ENCODE peak calls at places on chromosome 4, in seven cellular contexts. A is epithelial cell of esophagus, U is testis, G is mesendoderm, X is K562, J is GM12878, K is adipocyte. D is an unnamed sample.

GRCh38 chr4:85744950-85745349 is 270.0 kb downstream of the ARHGAP24 start:
- DNase-seq in A (peak; percentile 76), U (no peak), G (no peak), X (no peak), J (no peak), K (peak; percentile 54), D (no peak)

GRCh38 chr4:176883681-176884418 is 91.1 kb upstream of the VEGFC start:
- DNase-seq in A (peak; percentile 39), U (no peak), G (no peak), X (no peak), J (no peak), K (peak; percentile 44), D (no peak)

GRCh38 chr4:47065099-47065498 is 33.7 kb downstream of the GABRB1 start:
- DNase-seq in A (no peak), U (no peak), G (no peak), X (no peak), J (no peak), K (no peak), D (no peak)

GRCh38 chr4:173909294-173909693 is 374.2 kb downstream of the FBXO8 start:
- DNase-seq in A (no peak), U (no peak), G (no peak), X (no peak), J (no peak), K (no peak), D (no peak)

GRCh38 chr4:147103403-147103946 is 157.8 kb upstream of the TTC29 start:
- DNase-seq in A (peak; percentile 94), U (peak; percentile 46), G (no peak), X (no peak), J (no peak), K (peak; percentile 98), D (peak; percentile 96)

GRCh38 chr4:41590591-41590990 is 52.6 kb downstream of the LIMCH1 start:
- DNase-seq in A (peak; percentile 46), U (no peak), G (no peak), X (no peak), J (no peak), K (no peak), D (no peak)

GRCh38 chr4:106929248-106929647 is 106.9 kb downstream of the DKK2 start:
- DNase-seq in A (no peak), U (no peak), G (no peak), X (no peak), J (no peak), K (no peak), D (no peak)

GRCh38 chr4:153937289-153937688 is 148.4 kb upstream of the SFRP2 start:
- DNase-seq in A (no peak), U (no peak), G (no peak), X (peak; percentile 7), J (no peak), K (no peak), D (no peak)

GRCh38 chr4:114615435-114615834 is 16.8 kb downstream of the UGT8 start:
- DNase-seq in A (no peak), U (no peak), G (no peak), X (no peak), J (no peak), K (no peak), D (no peak)

GRCh38 chr4:2914220-2915126 is 48.7 kb downstream of the NOP14 start:
- DNase-seq in A (no peak), U (peak; percentile 12), G (no peak), X (no peak), J (no peak), K (no peak), D (no peak)

GRCh38 chr4:112343330-112343729 is 46.2 kb downstream of the ALPK1 start:
- DNase-seq in A (no peak), U (no peak), G (no peak), X (no peak), J (no peak), K (no peak), D (no peak)

GRCh38 chr4:185210102-185210981 is 944 bp downstream of the SNX25 start:
- DNase-seq in A (peak; percentile 48), U (peak; percentile 70), G (peak; percentile 80), X (peak; percentile 50), J (no peak), K (peak; percentile 76), D (no peak)

GRCh38 chr4:110586137-110586850 is 36.6 kb downstream of the PITX2 start:
- DNase-seq in A (peak; percentile 70), U (no peak), G (peak; percentile 66), X (peak; percentile 4), J (no peak), K (peak; percentile 68), D (no peak)

GRCh38 chr4:49032440-49033161 is 46.5 kb downstream of the CWH43 start:
- DNase-seq in A (peak; percentile 42), U (peak; percentile 73), G (peak; percentile 19), X (peak; percentile 65), J (no peak), K (peak; percentile 7), D (no peak)

GRCh38 chr4:112069110-112069509 is 76.1 kb upstream of the FAM241A start:
- DNase-seq in A (peak; percentile 61), U (no peak), G (no peak), X (no peak), J (no peak), K (peak; percentile 34), D (no peak)

GRCh38 chr4:145808021-145808650 is 128.2 kb downstream of the C4orf51 start:
- DNase-seq in A (peak; percentile 98), U (no peak), G (peak; percentile 97), X (peak; percentile 34), J (peak; percentile 86), K (peak; percentile 92), D (no peak)

GRCh38 chr4:184807797-184808718 is 17.7 kb downstream of the ACSL1 start:
- DNase-seq in A (peak; percentile 69), U (peak; percentile 52), G (peak; percentile 46), X (no peak), J (no peak), K (peak; percentile 15), D (no peak)

GRCh38 chr4:112889199-112889598 is 160.3 kb upstream of the ANK2 start:
- DNase-seq in A (no peak), U (no peak), G (no peak), X (no peak), J (no peak), K (no peak), D (no peak)

GRCh38 chr4:2330119-2331042 is 68.5 kb upstream of the MXD4 start:
- DNase-seq in A (peak; percentile 76), U (no peak), G (no peak), X (no peak), J (no peak), K (peak; percentile 92), D (no peak)

GRCh38 chr4:140211693-140212092 is 57.7 kb upstream of the MAML3 start:
- DNase-seq in A (no peak), U (no peak), G (no peak), X (no peak), J (no peak), K (no peak), D (no peak)

GRCh38 chr4:140212171-140212570 is 58.2 kb upstream of the MAML3 start:
- DNase-seq in A (no peak), U (no peak), G (no peak), X (no peak), J (no peak), K (no peak), D (no peak)

GRCh38 chr4:140213116-140213515 is 59.1 kb upstream of the MAML3 start:
- DNase-seq in A (peak; percentile 60), U (no peak), G (no peak), X (no peak), J (no peak), K (no peak), D (no peak)

GRCh38 chr4:140212646-140213045 is 58.7 kb upstream of the MAML3 start:
- DNase-seq in A (no peak), U (no peak), G (peak; percentile 92), X (no peak), J (no peak), K (no peak), D (no peak)

GRCh38 chr4:140213736-140214135 is 59.8 kb upstream of the MAML3 start:
- DNase-seq in A (peak; percentile 75), U (no peak), G (peak; percentile 49), X (no peak), J (no peak), K (no peak), D (no peak)
- H3K4me3 ChIP-seq in A (no peak overlapping the region), U (no peak overlapping the region), G (no peak overlapping the region), X (no peak overlapping the region), J (no peak overlapping the region), K (no peak overlapping the region), D (no peak overlapping the region)

DNA sequence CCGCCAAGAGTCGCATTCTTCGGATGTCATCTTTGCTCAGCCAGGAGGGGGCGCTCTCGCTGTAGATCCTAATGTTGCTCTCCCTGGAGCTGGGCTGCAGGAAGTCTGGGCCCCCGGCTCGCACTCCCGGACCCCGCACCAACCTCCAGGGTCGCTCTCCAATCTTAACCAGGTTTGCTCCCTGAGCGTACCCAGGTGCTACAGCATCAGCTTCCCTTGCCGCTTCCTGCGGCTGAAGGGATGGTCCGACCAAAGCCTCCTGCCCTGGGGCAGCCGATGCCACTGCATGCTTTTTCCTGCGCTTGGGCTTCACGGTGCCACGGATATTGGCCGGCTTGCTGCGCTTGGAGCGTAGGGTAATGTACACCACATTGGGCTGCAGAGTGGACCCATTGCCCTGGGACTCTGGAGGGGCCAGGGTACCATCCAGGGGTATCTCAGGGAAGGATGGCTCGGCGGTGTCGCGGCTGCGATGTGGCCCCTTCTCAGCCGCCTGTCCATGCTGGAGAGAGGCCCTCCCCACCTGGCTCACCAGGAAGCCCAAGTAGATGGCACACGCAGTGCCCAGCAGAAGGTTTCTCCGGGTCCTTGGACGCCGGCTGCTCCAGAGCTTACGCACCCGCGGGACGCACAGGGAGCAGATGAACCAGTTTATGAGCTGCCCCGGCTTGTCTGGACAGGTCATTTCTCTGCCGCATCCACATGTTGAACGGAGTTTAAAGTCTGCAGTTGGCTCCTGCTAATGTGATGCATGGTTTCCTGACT is 2.0 kb downstream of the GASK1B start:
- DNase-seq in A (peak; percentile 94), U (peak; percentile 84), G (peak; percentile 33), X (peak; percentile 42), J (no peak), K (no peak), D (peak; percentile 76)
- H3K4me3 ChIP-seq in A (peak overlapping the region; percentile 54), U (peak overlapping the region; percentile 71), G (no peak overlapping the region), X (no peak overlapping the region), J (no peak overlapping the region), K (peak overlapping the region; percentile 90), D (peak overlapping the region; percentile 67)

DNA sequence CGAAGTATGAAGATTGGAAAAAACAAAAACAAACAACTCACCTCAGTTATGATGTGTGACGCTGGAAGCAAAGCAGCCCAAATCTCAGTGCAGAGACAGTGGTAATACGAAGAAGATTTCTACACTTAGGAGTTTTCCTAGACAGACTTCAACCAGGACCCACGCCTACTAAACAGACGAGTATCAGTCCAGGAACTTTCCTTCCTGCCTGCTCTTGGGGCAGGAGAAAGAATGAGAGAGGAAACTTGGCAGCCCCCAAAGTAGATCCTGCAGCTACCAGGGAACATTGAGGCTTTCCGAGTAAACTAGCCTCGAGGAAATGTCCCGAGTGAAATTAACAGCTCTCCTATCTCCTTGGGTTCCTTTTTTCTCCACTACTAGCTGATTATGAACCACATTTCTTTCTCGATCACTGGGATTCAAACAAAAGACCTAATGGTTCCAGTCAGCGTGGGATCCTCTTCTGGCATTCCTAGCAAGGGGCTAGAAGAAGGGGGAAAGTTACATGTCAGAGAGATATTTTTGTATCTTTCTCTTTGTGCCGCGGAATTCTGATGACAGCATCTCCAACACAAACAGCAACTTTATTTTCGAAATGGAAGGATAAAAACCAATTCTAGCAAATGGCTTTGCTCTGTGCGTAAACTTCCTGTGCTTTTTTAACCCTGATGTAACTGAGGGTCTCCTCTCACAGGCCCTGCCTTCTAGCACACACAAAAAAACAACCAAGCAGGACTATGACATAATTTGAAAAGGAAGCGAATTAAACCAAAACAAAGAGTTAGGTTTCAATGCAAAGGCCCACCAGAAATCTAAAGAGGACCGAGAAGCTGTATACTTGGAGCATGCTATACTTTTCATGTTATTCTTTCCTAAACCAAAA is 53.2 kb downstream of the PPM1K start:
- DNase-seq in A (no peak), U (peak; percentile 32), G (no peak), X (no peak), J (no peak), K (peak; percentile 53), D (no peak)
- H3K4me3 ChIP-seq in A (no peak overlapping the region), U (peak overlapping the region; percentile 40), G (no peak overlapping the region), X (no peak overlapping the region), J (no peak overlapping the region), K (peak overlapping the region; percentile 83), D (peak overlapping the region; percentile 63)

GRCh38 chr4:168540086-168540864 is 43.4 kb downstream of the PALLD start:
- DNase-seq in A (peak; percentile 23), U (no peak), G (peak; percentile 11), X (no peak), J (no peak), K (peak; percentile 81), D (no peak)
- H3K4me3 ChIP-seq in A (no peak overlapping the region), U (no peak overlapping the region), G (no peak overlapping the region), X (no peak overlapping the region), J (no peak overlapping the region), K (no peak overlapping the region), D (no peak overlapping the region)

D was measured in coronary artery.